ENCODE peak calls at places on chromosomes 16 and 17, in five cellular contexts. A is ELR; U is stimulated activated CD8-positive, alpha-beta memory T cell treated with anti-CD3 and anti-CD28 coated beads, Interleukin-4, amount 100 ng/mL, for 1 hour; G is endothelial cell; T is right lobe of liver. K is an unnamed sample.

GRCh38 chr16:89326721-89327120 is 109.2 kb downstream of the ZNF778 start:
- DNase-seq in A (no peak), U (no peak), G (no peak), T (no peak), K (no peak)

GRCh38 chr17:73593249-73593965 is 50.8 kb downstream of the SDK2 start:
- DNase-seq in A (no peak), U (no peak), G (no peak), T (no peak), K (no peak)

GRCh38 chr17:39113871-39114270 is 37.6 kb downstream of the PLXDC1 start:
- DNase-seq in A (no peak), U (no peak), G (no peak), T (no peak), K (no peak)

GRCh38 chr17:79830303-79830702 is 8.9 kb downstream of the CBX4 start:
- DNase-seq in A (no peak), U (no peak), G (no peak), T (no peak), K (no peak)

GRCh38 chr17:57375040-57375769 is 118.9 kb downstream of the MSI2 start:
- DNase-seq in A (no peak), U (no peak), G (no peak), T (no peak), K (no peak)

GRCh38 chr17:74840989-74841666 is 18.6 kb downstream of the GRIN2C start:
- DNase-seq in A (peak), U (no peak), G (no peak), T (no peak), K (peak)

GRCh38 chr17:39069114-39069756 is 82.2 kb downstream of the PLXDC1 start:
- DNase-seq in A (peak), U (no peak), G (peak), T (no peak), K (peak)

GRCh38 chr17:34131386-34131785 is 123.7 kb upstream of the CCL2 start:
- DNase-seq in A (no peak), U (no peak), G (no peak), T (no peak), K (no peak)